ENCODE peak calls at places on chromosomes 5 and 9, in five cellular contexts. J, R, T, B and F are unnamed samples.

GRCh38 chr5:107486489-107486888 is 184.2 kb downstream of the EFNA5 start:
- DNase-seq in J (no peak), R (no peak), B (no peak), T (no peak), F (no peak)

GRCh38 chr5:35213608-35214007 is 16.7 kb downstream of the PRLR start:
- DNase-seq in R (no peak), B (no peak), J (no peak), T (no peak), F (no peak)

GRCh38 chr5:153659337-153659736 is 168.9 kb downstream of the GRIA1 start:
- DNase-seq in R (no peak), J (no peak), B (no peak), T (no peak), F (no peak)

GRCh38 chr9:2151171-2151570 is 136.0 kb downstream of the SMARCA2 start:
- DNase-seq in T (no peak), B (no peak), J (no peak), R (no peak), F (no peak)

GRCh38 chr9:93122721-93123221 is 11.3 kb downstream of the NINJ1 start:
- DNase-seq in J (no peak), B (peak), T (peak), R (no peak), F (peak)

GRCh38 chr5:84870369-84870768 is 485.7 kb upstream of the EDIL3 start:
- DNase-seq in R (no peak), J (no peak), T (no peak), B (no peak), F (no peak)

GRCh38 chr5:141914797-141915196 is 8.9 kb upstream of the DELE1 start:
- DNase-seq in J (no peak), T (no peak), B (no peak), R (no peak), F (no peak)

GRCh38 chr9:128007566-128008138 is 26.9 kb upstream of the EEIG1 start:
- DNase-seq in R (no peak), T (no peak), J (peak), B (peak), F (no peak)

GRCh38 chr5:140148508-140148907 is 22.8 kb downstream of the IGIP start:
- DNase-seq in R (no peak), T (no peak), B (no peak), J (peak), F (no peak)

DNA sequence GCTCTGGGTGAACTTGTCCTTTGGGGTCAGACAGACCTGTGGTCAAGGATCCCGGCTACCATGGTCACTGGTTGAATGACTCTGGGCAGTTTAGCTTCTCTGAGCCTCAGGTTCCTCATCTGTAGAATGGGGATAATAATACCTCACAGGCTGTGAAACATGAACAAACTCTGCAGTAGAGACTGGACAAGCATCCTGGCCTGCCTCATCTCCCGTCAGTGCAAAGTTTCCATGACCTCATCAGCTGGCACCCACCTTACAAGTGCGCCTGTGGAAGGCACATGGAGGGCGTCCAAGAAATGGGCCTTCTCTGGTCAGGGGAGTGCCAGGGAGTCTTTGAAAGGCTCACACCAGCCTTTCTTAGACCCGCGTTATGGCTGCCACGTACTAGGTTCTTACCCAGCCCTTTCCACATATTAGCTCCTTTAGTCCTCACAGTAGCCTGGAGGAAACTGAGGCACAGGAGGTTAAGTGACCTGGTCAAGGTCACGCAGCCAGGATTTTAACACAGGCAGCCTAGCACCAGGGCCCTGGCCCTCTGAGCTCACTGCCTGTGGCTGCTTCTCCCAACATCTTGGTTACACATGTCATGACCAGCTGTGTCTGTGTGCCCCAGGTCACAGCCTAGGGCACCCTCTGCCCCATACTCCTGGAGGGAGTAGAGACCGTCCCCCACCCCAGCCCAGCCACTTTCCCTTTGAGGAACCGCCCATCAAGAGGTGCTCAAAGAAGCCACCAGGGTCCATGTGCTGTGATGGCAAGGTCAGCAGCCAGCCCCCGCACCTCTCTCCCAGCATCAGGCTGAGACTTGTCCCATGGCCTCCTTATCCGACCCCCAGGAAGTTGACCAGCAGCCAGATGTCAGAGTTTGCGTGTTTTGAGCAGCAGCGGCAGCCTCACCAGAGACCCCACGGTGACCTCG is 39.4 kb upstream of the RPL26L1 start:
- DNase-seq in T (no peak), B (peak), R (no peak), J (no peak), F (no peak)
- TF ChIP-seq EP300 in T (no peak), B (peak), R (peak), J (no peak), F (no peak)

GRCh38 chr9:89311346-89312153 is 555 bp downstream of the CKS2 start:
- DNase-seq in T (no peak), J (no peak), B (peak), R (no peak), F (no peak)

GRCh38 chr9:89312154-89312616 is 1.2 kb downstream of the CKS2 start:
- DNase-seq in T (no peak), R (no peak), B (no peak), J (peak), F (no peak)

GRCh38 chr9:89310486-89311345 is at the start of gene CKS2:
- DNase-seq in R (peak), B (peak), T (peak), J (peak), F (peak)

GRCh38 chr9:89309166-89309565 is 1.8 kb upstream of the CKS2 start:
- DNase-seq in R (no peak), T (peak), B (no peak), J (no peak), F (no peak)

DNA sequence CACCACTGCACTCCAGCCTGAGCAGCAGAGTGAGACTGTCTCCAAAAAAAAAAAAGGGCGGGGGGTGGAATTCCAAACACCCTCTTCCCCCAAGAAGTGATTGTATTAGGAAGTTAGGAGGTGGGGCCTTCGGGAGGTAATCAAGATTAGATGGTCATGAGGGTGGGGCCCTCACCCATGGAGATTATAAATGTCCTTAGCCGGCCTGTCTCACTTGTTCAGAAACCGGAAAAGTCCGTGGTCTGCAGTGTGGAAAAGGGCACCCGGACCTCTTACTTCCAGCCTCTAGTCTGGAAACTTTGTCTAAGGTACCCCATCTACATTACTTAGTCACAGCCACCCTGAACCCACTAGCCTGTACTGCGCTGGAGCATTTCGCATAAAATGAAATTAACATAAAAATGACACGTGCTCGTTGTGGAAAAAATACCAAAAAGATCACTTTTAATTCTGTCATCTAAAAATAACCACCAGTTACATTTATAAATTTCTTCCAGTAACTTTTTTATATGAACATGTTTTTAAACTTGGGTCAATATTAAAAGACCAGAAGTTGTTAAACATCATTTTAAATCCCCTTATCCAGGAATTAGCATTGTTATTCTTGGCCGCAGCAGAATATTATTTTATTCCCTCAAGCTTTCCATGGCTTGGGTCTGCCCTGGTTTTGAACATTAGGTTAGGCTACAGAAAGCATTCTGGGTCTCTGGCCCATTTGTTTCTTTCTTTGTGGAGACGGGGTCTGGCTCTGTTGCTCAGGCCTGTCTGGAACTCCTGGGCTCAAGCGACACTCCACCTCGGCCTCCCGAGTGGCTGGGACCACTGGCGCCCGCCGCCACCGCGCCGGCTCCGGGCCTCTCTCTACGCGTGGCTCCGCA is 1.1 kb upstream of the CKS2 start:
- DNase-seq in T (peak), J (no peak), R (no peak), B (peak), F (no peak)
- TF ChIP-seq POLR2A in T (no peak), J (no peak), R (no peak), B (peak), F (no peak)

DNA sequence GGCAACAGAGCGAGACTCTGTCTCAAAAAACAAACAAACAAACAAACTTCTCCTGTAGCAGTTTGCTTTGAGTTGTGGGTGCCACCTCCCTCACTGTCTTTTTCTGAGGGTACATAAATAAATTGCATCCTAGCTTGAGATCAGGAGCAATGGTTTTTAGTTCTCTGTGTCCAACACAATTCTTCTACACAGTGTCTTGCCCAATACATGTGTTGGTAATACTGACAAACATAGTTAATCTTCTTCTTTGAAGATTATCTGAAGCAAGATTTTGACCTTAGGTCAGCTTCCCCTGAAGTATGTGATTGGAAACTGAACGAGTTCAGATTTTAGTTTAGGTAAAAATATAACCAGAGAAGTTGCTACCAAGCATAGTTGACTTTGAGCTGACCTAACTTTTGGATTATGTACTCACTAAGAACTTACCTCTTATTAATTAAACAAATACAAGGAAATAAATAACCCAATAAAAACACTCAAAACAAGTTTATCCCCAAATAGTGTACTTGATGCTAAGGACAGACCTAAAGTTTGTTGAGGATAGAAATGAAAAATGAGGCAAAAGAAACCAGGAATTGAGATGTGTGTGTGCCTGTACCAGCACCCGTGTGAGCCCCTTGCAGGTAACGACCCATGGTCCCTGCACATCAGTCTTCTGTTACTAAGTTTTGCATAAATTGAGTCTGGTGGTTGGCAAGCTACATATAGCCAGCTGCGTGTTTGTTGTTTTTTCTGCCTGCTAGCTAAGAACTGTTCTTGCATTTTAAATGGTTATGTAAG is 16.2 kb downstream of the TJP2 start:
- DNase-seq in T (no peak), B (no peak), R (no peak), J (no peak), F (no peak)
- H3K4me3 ChIP-seq in T (no peak), B (no peak), R (no peak), J (no peak), F (no peak)

DNA sequence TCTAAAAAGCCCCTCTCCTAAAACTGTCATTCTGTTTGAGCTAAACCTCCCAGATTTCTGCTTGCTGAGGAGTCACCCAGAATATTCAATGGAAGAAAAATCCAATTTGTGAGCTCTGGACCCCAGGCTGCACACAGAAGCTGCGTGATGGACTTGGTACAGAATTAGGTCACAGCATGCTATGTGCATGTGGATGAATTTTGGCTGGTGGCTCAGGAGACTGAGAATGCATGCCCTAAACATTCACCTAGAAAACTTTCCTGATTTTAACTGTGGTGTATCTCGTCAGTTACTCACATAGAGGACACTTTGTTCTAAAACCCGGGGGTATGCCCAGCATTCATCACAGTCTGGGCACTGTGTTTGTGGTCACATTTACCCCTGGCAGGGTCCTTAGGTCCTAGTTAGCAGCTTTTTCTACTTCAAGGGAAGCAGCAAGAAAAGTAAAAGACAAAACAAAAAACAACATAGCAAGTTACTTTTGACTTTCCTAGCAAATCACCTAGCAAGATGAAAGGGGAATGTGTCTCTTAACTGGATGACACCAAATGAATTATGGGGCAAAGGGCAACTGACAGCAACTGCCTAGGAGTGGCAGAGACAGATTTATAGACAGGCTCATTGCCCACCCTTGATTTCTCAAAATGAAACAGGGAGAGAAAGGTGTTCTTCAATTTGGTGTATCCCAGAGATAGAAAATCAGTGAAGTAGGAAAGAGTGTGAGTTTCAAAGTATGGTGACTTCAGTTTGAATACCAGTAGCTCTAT is 8.3 kb upstream of the SHROOM1 start:
- DNase-seq in R (no peak), J (no peak), T (no peak), B (no peak), F (no peak)
- TF ChIP-seq EP300 in R (no peak), J (no peak), T (no peak), B (no peak), F (no peak)

GRCh38 chr5:124951676-124952075 is 205.2 kb upstream of the ZNF608 start:
- DNase-seq in T (no peak), J (no peak), R (no peak), B (peak), F (no peak)
- TF ChIP-seq POLR2A in T (no peak), J (no peak), R (no peak), B (no peak), F (no peak)

DNA sequence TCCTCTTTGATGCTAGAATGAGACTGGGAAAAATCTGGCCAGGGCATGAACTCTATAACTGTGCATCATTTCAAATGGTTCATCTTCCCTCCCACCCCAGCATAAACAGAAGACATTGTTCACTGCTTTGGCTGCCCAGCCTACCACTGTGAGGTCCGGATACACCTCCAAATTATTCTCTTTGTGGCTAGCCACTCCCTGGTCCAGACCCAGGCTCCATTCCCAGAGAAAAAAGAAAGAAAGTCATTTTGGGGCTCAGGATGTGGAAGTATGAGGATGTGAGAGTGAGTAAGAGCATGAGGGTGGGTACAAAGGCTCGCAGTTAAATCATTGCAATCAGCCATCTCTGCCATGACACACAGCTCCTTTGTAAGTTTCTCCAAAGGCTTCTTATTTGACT is 559.2 kb downstream of the PSAT1 start:
- DNase-seq in T (no peak), B (no peak), J (no peak), R (no peak), F (no peak)
- H3K4me3 ChIP-seq in T (no peak), B (no peak), J (no peak), R (no peak), F (no peak)

GRCh38 chr5:116862632-116863455 is 288.2 kb upstream of the SEMA6A start:
- DNase-seq in R (no peak), J (no peak), B (no peak), T (no peak), F (no peak)
- TF ChIP-seq EP300 in R (no peak), J (no peak), B (no peak), T (no peak), F (no peak)

DNA sequence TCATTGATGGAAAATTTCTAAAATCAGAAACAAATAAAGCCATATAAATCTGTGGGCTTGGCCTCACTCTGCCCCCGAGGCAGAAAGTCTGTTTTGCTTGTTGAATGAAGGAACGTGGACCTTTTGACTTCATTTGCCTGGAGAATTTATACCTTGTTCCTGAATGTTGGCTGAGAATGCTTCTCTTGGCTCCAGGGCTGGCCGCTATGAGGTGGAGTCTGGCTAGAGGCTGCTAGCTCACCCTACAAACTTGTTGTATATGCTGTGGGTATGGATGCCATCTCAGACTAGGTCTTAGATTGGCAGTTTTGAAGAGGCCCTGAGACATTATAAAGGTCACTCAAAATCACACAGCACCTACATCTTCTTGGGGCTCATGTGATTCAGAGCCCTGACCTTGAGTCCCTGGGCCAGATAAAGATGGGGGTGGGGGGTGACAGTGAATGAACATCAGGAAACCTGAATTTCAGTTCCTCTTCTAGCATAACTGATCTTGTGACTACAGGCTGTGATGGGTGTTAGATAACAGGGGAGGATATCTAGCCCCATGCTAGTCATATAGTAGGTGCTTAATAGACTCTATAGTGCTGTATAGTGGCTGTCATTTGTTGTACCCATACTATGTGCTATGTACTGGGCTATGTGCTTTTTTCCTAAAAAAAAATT is 2.8 kb downstream of the GM2A start:
- DNase-seq in J (no peak), R (no peak), T (no peak), B (peak), F (no peak)
- TF ChIP-seq POLR2A in J (no peak), R (no peak), T (no peak), B (no peak), F (no peak)

GRCh38 chr5:135493406-135494180 is 41.4 kb upstream of the TIFAB start:
- DNase-seq in B (no peak), J (peak), R (no peak), T (no peak), F (peak)

GRCh38 chr5:135491038-135491551 is 38.9 kb upstream of the TIFAB start:
- DNase-seq in R (no peak), J (no peak), B (no peak), T (no peak), F (no peak)

GRCh38 chr5:135492319-135492626 is 40.1 kb upstream of the TIFAB start:
- DNase-seq in R (no peak), T (no peak), B (no peak), J (no peak), F (no peak)

GRCh38 chr5:135490245-135491037 is 38.3 kb upstream of the TIFAB start:
- DNase-seq in B (no peak), R (no peak), T (no peak), J (no peak), F (no peak)

GRCh38 chr5:135491552-135492318 is 39.6 kb upstream of the TIFAB start:
- DNase-seq in T (no peak), R (no peak), B (no peak), J (no peak), F (no peak)
- H3K4me3 ChIP-seq in T (no peak), R (no peak), B (no peak), J (no peak), F (no peak)

GRCh38 chr5:145072880-145073279 is 762.3 kb downstream of the PRELID2 start:
- DNase-seq in J (no peak), B (no peak), T (no peak), R (no peak), F (no peak)
- TF ChIP-seq EP300 in J (no peak), B (no peak), T (no peak), R (no peak), F (no peak)